ENCODE peak calls at places on chromosomes 12 and 14, in four cellular contexts. One of them, this sample, is unnamed.
A peak's percentile ranks its signal among the peaks of the same experiment; 100 is the strongest.

GRCh38 chr12:90974286-90974685 is 19.3 kb upstream of the CCER1 start:
- DNase-seq in esophagus muscularis mucosa: no peak
- DNase-seq in neural progenitor cell: no peak
- DNase-seq in right lobe of liver: no peak
- DNase-seq in this sample: no peak

GRCh38 chr12:129119537-129119936 is 266.3 kb downstream of the GLT1D1 start:
- DNase-seq in neural progenitor cell: peak; percentile 60
- DNase-seq in right lobe of liver: no peak
- DNase-seq in esophagus muscularis mucosa: no peak
- DNase-seq in this sample: no peak

GRCh38 chr14:64673748-64674147 is 30.5 kb upstream of the PLEKHG3 start:
- DNase-seq in neural progenitor cell: no peak
- DNase-seq in right lobe of liver: no peak
- DNase-seq in esophagus muscularis mucosa: no peak
- DNase-seq in this sample: no peak

GRCh38 chr14:59425322-59425945 is 39.7 kb downstream of the GPR135 start:
- DNase-seq in neural progenitor cell: no peak
- DNase-seq in esophagus muscularis mucosa: no peak
- DNase-seq in right lobe of liver: no peak
- DNase-seq in this sample: no peak

GRCh38 chr14:63524537-63525155 is 18.5 kb downstream of the PPP2R5E start:
- DNase-seq in neural progenitor cell: no peak
- DNase-seq in esophagus muscularis mucosa: no peak
- DNase-seq in right lobe of liver: no peak
- DNase-seq in this sample: no peak

GRCh38 chr12:102962986-102963385 is 5.5 kb downstream of the ASCL1 start:
- DNase-seq in right lobe of liver: no peak
- DNase-seq in neural progenitor cell: no peak
- DNase-seq in esophagus muscularis mucosa: no peak
- DNase-seq in this sample: no peak

GRCh38 chr14:104140463-104141331 is 2.3 kb downstream of the KIF26A start:
- DNase-seq in neural progenitor cell: no peak
- DNase-seq in right lobe of liver: peak; percentile 42
- DNase-seq in esophagus muscularis mucosa: no peak
- DNase-seq in this sample: peak; percentile 8

GRCh38 chr12:31005256-31005943 is 68.3 kb upstream of the DDX11 start:
- DNase-seq in neural progenitor cell: no peak
- DNase-seq in right lobe of liver: peak; percentile 28
- DNase-seq in esophagus muscularis mucosa: no peak
- DNase-seq in this sample: no peak

GRCh38 chr14:33839193-33840076 is 111.4 kb downstream of the EGLN3 start:
- DNase-seq in esophagus muscularis mucosa: peak; percentile 91
- DNase-seq in right lobe of liver: no peak
- DNase-seq in neural progenitor cell: peak; percentile 80
- DNase-seq in this sample: peak; percentile 73

GRCh38 chr14:56659964-56660551 is 80.5 kb downstream of the TMEM260 start:
- DNase-seq in neural progenitor cell: peak; percentile 62
- DNase-seq in esophagus muscularis mucosa: no peak
- DNase-seq in right lobe of liver: no peak
- DNase-seq in this sample: no peak

GRCh38 chr12:71415336-71416231 is 24.0 kb upstream of the LGR5 start:
- DNase-seq in right lobe of liver: no peak
- DNase-seq in neural progenitor cell: peak; percentile 82
- DNase-seq in esophagus muscularis mucosa: no peak
- DNase-seq in this sample: no peak

GRCh38 chr14:53925201-53925766 is 31.3 kb downstream of the BMP4 start:
- DNase-seq in right lobe of liver: no peak
- DNase-seq in esophagus muscularis mucosa: no peak
- DNase-seq in neural progenitor cell: no peak
- DNase-seq in this sample: no peak

GRCh38 chr12:5537771-5538170 is 105.9 kb downstream of the NTF3 start:
- DNase-seq in esophagus muscularis mucosa: peak; percentile 62
- DNase-seq in right lobe of liver: no peak
- DNase-seq in neural progenitor cell: no peak
- DNase-seq in this sample: no peak

GRCh38 chr12:51242150-51242549 is 3.5 kb downstream of the DAZAP2 start:
- DNase-seq in esophagus muscularis mucosa: no peak
- DNase-seq in right lobe of liver: no peak
- DNase-seq in neural progenitor cell: no peak
- DNase-seq in this sample: peak; percentile 68

GRCh38 chr12:82146740-82147139 is 211.4 kb downstream of the CCDC59 start:
- DNase-seq in neural progenitor cell: no peak
- DNase-seq in right lobe of liver: no peak
- DNase-seq in esophagus muscularis mucosa: no peak
- DNase-seq in this sample: no peak

GRCh38 chr12:6632026-6632978 is 3.5 kb downstream of the LPAR5 start:
- DNase-seq in esophagus muscularis mucosa: no peak
- DNase-seq in right lobe of liver: no peak
- DNase-seq in neural progenitor cell: peak; percentile 61
- DNase-seq in this sample: no peak

GRCh38 chr12:127107744-127108143 is 1159.2 kb upstream of the TMEM132C start:
- DNase-seq in right lobe of liver: no peak
- DNase-seq in neural progenitor cell: no peak
- DNase-seq in esophagus muscularis mucosa: no peak
- DNase-seq in this sample: no peak

GRCh38 chr14:86462193-86462592 is 932.2 kb downstream of the FLRT2 start:
- DNase-seq in esophagus muscularis mucosa: no peak
- DNase-seq in right lobe of liver: no peak
- DNase-seq in neural progenitor cell: peak; percentile 50
- DNase-seq in this sample: no peak

GRCh38 chr12:111248221-111248620 is 120.7 kb downstream of the PHETA1 start:
- DNase-seq in right lobe of liver: no peak
- DNase-seq in esophagus muscularis mucosa: no peak
- DNase-seq in neural progenitor cell: no peak
- DNase-seq in this sample: no peak

GRCh38 chr12:94717656-94718055 is 67.3 kb upstream of the TMCC3 start:
- DNase-seq in neural progenitor cell: no peak
- DNase-seq in esophagus muscularis mucosa: no peak
- DNase-seq in right lobe of liver: no peak
- DNase-seq in this sample: no peak

GRCh38 chr12:91074068-91074819 is 16.4 kb upstream of the KERA start:
- DNase-seq in neural progenitor cell: no peak
- DNase-seq in right lobe of liver: no peak
- DNase-seq in esophagus muscularis mucosa: no peak
- DNase-seq in this sample: no peak

GRCh38 chr14:53927171-53927570 is 29.5 kb downstream of the BMP4 start:
- DNase-seq in esophagus muscularis mucosa: no peak
- DNase-seq in right lobe of liver: no peak
- DNase-seq in neural progenitor cell: no peak
- DNase-seq in this sample: no peak

GRCh38 chr12:88272456-88272855 is 130.3 kb downstream of the TMTC3 start:
- DNase-seq in esophagus muscularis mucosa: no peak
- DNase-seq in right lobe of liver: no peak
- DNase-seq in neural progenitor cell: no peak
- DNase-seq in this sample: no peak

GRCh38 chr12:28027947-28028724 is 55.6 kb upstream of the PTHLH start:
- DNase-seq in neural progenitor cell: no peak
- DNase-seq in right lobe of liver: no peak
- DNase-seq in esophagus muscularis mucosa: no peak
- DNase-seq in this sample: no peak

GRCh38 chr12:3098436-3098835 is 21.3 kb downstream of the TSPAN9 start:
- DNase-seq in esophagus muscularis mucosa: no peak
- DNase-seq in neural progenitor cell: no peak
- DNase-seq in right lobe of liver: no peak
- DNase-seq in this sample: no peak

GRCh38 chr14:99246536-99247083 is 25.4 kb downstream of the BCL11B start:
- DNase-seq in neural progenitor cell: peak; percentile 51
- DNase-seq in esophagus muscularis mucosa: no peak
- DNase-seq in right lobe of liver: no peak
- DNase-seq in this sample: no peak

GRCh38 chr12:11795910-11796459 is 146.5 kb downstream of the ETV6 start:
- DNase-seq in esophagus muscularis mucosa: no peak
- DNase-seq in right lobe of liver: no peak
- DNase-seq in neural progenitor cell: peak; percentile 25
- DNase-seq in this sample: no peak

GRCh38 chr14:106874365-106874764 is 1348.0 kb downstream of the TMEM121 start:
- DNase-seq in neural progenitor cell: no peak
- DNase-seq in right lobe of liver: no peak
- DNase-seq in esophagus muscularis mucosa: no peak
- DNase-seq in this sample: no peak

GRCh38 chr14:93010543-93011541 is 87.9 kb downstream of the CHGA start:
- DNase-seq in esophagus muscularis mucosa: no peak
- DNase-seq in neural progenitor cell: no peak
- DNase-seq in right lobe of liver: no peak
- DNase-seq in this sample: no peak

GRCh38 chr12:79908366-79908765 is 26.5 kb downstream of the PPP1R12A start:
- DNase-seq in right lobe of liver: no peak
- DNase-seq in esophagus muscularis mucosa: no peak
- DNase-seq in neural progenitor cell: no peak
- DNase-seq in this sample: no peak

GRCh38 chr12:127984386-127985055 is 282.4 kb upstream of the TMEM132C start:
- DNase-seq in neural progenitor cell: no peak
- DNase-seq in esophagus muscularis mucosa: no peak
- DNase-seq in right lobe of liver: no peak
- DNase-seq in this sample: no peak

GRCh38 chr12:88413561-88414095 is 166.6 kb downstream of the KITLG start:
- DNase-seq in right lobe of liver: no peak
- DNase-seq in esophagus muscularis mucosa: no peak
- DNase-seq in neural progenitor cell: no peak
- DNase-seq in this sample: no peak

GRCh38 chr12:124592481-124593160 is 25.2 kb upstream of the NCOR2 start:
- DNase-seq in neural progenitor cell: no peak
- DNase-seq in esophagus muscularis mucosa: no peak
- DNase-seq in right lobe of liver: peak; percentile 50
- DNase-seq in this sample: no peak

GRCh38 chr14:95699397-95699796 is 13.2 kb downstream of the TCL1B start:
- DNase-seq in neural progenitor cell: no peak
- DNase-seq in esophagus muscularis mucosa: peak; percentile 86
- DNase-seq in right lobe of liver: no peak
- DNase-seq in this sample: no peak

GRCh38 chr14:95703341-95703740 is 10.6 kb downstream of the TCL1A start:
- DNase-seq in right lobe of liver: no peak
- DNase-seq in neural progenitor cell: no peak
- DNase-seq in esophagus muscularis mucosa: no peak
- DNase-seq in this sample: no peak

GRCh38 chr14:95703805-95704204 is 10.1 kb downstream of the TCL1A start:
- DNase-seq in right lobe of liver: no peak
- DNase-seq in esophagus muscularis mucosa: no peak
- DNase-seq in neural progenitor cell: no peak
- DNase-seq in this sample: no peak

GRCh38 chr14:95700221-95700976 is 13.5 kb downstream of the TCL1A start:
- DNase-seq in right lobe of liver: no peak
- DNase-seq in neural progenitor cell: no peak
- DNase-seq in esophagus muscularis mucosa: no peak
- DNase-seq in this sample: no peak

GRCh38 chr14:95701846-95702221 is 12.1 kb downstream of the TCL1A start:
- DNase-seq in right lobe of liver: no peak
- DNase-seq in esophagus muscularis mucosa: peak; percentile 53
- DNase-seq in neural progenitor cell: no peak
- DNase-seq in this sample: no peak
- H3K27me3 ChIP-seq in right lobe of liver: no peaks in the 10 kb centered on the region
- H3K27me3 ChIP-seq in esophagus muscularis mucosa: no peaks in the 10 kb centered on the region
- H3K27me3 ChIP-seq in neural progenitor cell: no peaks in the 10 kb centered on the region
- H3K27me3 ChIP-seq in this sample: no peaks in the 10 kb centered on the region

GRCh38 chr12:19236656-19237055 is 107.1 kb downstream of the PLEKHA5 start:
- DNase-seq in neural progenitor cell: no peak
- DNase-seq in esophagus muscularis mucosa: no peak
- DNase-seq in right lobe of liver: no peak
- DNase-seq in this sample: no peak

GRCh38 chr12:19243577-19243976 is 114.0 kb downstream of the PLEKHA5 start:
- DNase-seq in esophagus muscularis mucosa: no peak
- DNase-seq in right lobe of liver: no peak
- DNase-seq in neural progenitor cell: no peak
- DNase-seq in this sample: no peak

GRCh38 chr12:19239046-19239445 is 109.5 kb downstream of the PLEKHA5 start:
- DNase-seq in right lobe of liver: no peak
- DNase-seq in neural progenitor cell: no peak
- DNase-seq in esophagus muscularis mucosa: no peak
- DNase-seq in this sample: no peak

GRCh38 chr12:19238520-19238919 is 109.0 kb downstream of the PLEKHA5 start:
- DNase-seq in esophagus muscularis mucosa: no peak
- DNase-seq in neural progenitor cell: no peak
- DNase-seq in right lobe of liver: no peak
- DNase-seq in this sample: no peak

GRCh38 chr12:19239616-19240234 is 110.2 kb downstream of the PLEKHA5 start:
- DNase-seq in neural progenitor cell: peak; percentile 29
- DNase-seq in esophagus muscularis mucosa: no peak
- DNase-seq in right lobe of liver: no peak
- DNase-seq in this sample: no peak
- H3K4me1 ChIP-seq in neural progenitor cell: peaks cover 22% of the 10 kb centered on the region
- H3K4me1 ChIP-seq in esophagus muscularis mucosa: peaks cover 78% of the 10 kb centered on the region
- H3K4me1 ChIP-seq in right lobe of liver: no peaks in the 10 kb centered on the region
- H3K4me1 ChIP-seq in this sample: peaks cover 6% of the 10 kb centered on the region

GRCh38 chr12:104258476-104259067 is 43.0 kb downstream of the TXNRD1 start:
- DNase-seq in neural progenitor cell: no peak
- DNase-seq in right lobe of liver: no peak
- DNase-seq in esophagus muscularis mucosa: no peak
- DNase-seq in this sample: no peak
- H3K27me3 ChIP-seq in neural progenitor cell: no peaks in the 10 kb centered on the region
- H3K27me3 ChIP-seq in right lobe of liver: no peaks in the 10 kb centered on the region
- H3K27me3 ChIP-seq in esophagus muscularis mucosa: no peaks in the 10 kb centered on the region
- H3K27me3 ChIP-seq in this sample: no peaks in the 10 kb centered on the region

DNA sequence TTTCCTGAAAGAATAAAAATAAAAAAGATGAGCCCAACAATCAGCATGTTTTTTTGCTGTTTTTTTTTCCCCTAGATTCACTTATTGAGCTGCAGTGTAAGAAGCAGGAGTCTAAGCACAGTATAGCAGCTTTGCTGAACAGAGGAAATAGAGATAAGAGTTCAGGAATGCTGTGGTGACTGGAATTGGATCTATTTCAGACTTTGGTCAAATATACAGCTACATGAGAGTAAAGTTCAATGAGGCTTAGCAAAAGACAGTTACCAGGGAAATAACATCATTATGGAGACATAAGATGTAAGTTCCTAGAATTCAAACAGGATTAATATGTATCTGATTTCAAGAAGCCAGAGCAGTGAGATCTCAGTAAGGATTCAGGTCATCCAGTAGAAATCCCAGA is 613.0 kb downstream of the RPS29 start:
- DNase-seq in right lobe of liver: no peak
- DNase-seq in esophagus muscularis mucosa: no peak
- DNase-seq in neural progenitor cell: no peak
- DNase-seq in this sample: no peak
- H3K4me1 ChIP-seq in right lobe of liver: no peaks in the 10 kb centered on the region
- H3K4me1 ChIP-seq in esophagus muscularis mucosa: no peaks in the 10 kb centered on the region
- H3K4me1 ChIP-seq in neural progenitor cell: no peaks in the 10 kb centered on the region
- H3K4me1 ChIP-seq in this sample: no peaks in the 10 kb centered on the region

GRCh38 chr12:130153803-130154202 is 8.5 kb upstream of the FZD10 start:
- DNase-seq in right lobe of liver: no peak
- DNase-seq in neural progenitor cell: no peak
- DNase-seq in esophagus muscularis mucosa: no peak
- DNase-seq in this sample: no peak
- H3K27me3 ChIP-seq in right lobe of liver: peaks cover 10% of the 10 kb centered on the region
- H3K27me3 ChIP-seq in neural progenitor cell: peaks cover 98% of the 10 kb centered on the region
- H3K27me3 ChIP-seq in esophagus muscularis mucosa: no peaks in the 10 kb centered on the region
- H3K27me3 ChIP-seq in this sample: no peaks in the 10 kb centered on the region

GRCh38 chr14:68947802-68948201 is 31.3 kb downstream of the ACTN1 start:
- DNase-seq in neural progenitor cell: peak; percentile 61
- DNase-seq in esophagus muscularis mucosa: no peak
- DNase-seq in right lobe of liver: no peak
- DNase-seq in this sample: peak; percentile 92
- H3K4me1 ChIP-seq in neural progenitor cell: peaks cover 15% of the 10 kb centered on the region
- H3K4me1 ChIP-seq in esophagus muscularis mucosa: peaks cover 100% of the 10 kb centered on the region
- H3K4me1 ChIP-seq in right lobe of liver: peaks cover 4% of the 10 kb centered on the region
- H3K4me1 ChIP-seq in this sample: peaks cover 58% of the 10 kb centered on the region

This sample was measured in right cardiac atrium.